ENCODE peak calls at places on chromosomes 3 and 15, in four cellular contexts. J is aorta, E is tibial artery, B is PC-3. Y is an unnamed sample.
A peak's percentile ranks its signal among the peaks of the same experiment; 100 is the strongest.

GRCh38 chr15:66646308-66646707 is 55.7 kb upstream of the SMAD6 start:
- DNase-seq in J (peak; percentile 74), E (peak; percentile 80), B (no peak), Y (no peak)

GRCh38 chr15:66820474-66821258 is 118.6 kb downstream of the SMAD6 start:
- DNase-seq in J (no peak), E (peak; percentile 41), B (no peak), Y (no peak)

GRCh38 chr15:90598053-90598577 is 68.4 kb downstream of the CRTC3 start:
- DNase-seq in J (no peak), E (peak; percentile 77), B (no peak), Y (peak; percentile 49)

GRCh38 chr3:45553469-45553974 is 41.0 kb upstream of the LIMD1 start:
- DNase-seq in J (peak; percentile 81), E (no peak), B (peak; percentile 64), Y (no peak)

GRCh38 chr15:99909914-99910313 is 176.7 kb upstream of the LYSMD4 start:
- DNase-seq in J (no peak), E (no peak), B (peak; percentile 20), Y (no peak)

GRCh38 chr15:52369030-52369429 is 73.4 kb upstream of the MYO5C start:
- DNase-seq in J (no peak), E (no peak), B (no peak), Y (no peak)

GRCh38 chr3:32325957-32326356 is 65.7 kb upstream of the CMTM7 start:
- DNase-seq in J (no peak), E (no peak), B (peak; percentile 83), Y (no peak)

GRCh38 chr3:42025388-42026138 is 63.7 kb upstream of the ULK4 start:
- DNase-seq in J (peak; percentile 95), E (peak; percentile 94), B (peak; percentile 58), Y (peak; percentile 84)

GRCh38 chr15:56149071-56149470 is 94.6 kb downstream of the RFX7 start:
- DNase-seq in J (no peak), E (no peak), B (no peak), Y (no peak)

GRCh38 chr15:36005542-36005941 is 459.6 kb upstream of the DPH6 start:
- DNase-seq in J (no peak), E (no peak), B (no peak), Y (no peak)

GRCh38 chr15:100899601-100900000 is 19.6 kb upstream of the LRRK1 start:
- DNase-seq in J (no peak), E (no peak), B (no peak), Y (no peak)

GRCh38 chr3:117252208-117252607 is 542.6 kb downstream of the TUSC7 start:
- DNase-seq in J (no peak), E (no peak), B (peak; percentile 55), Y (no peak)

GRCh38 chr3:194586839-194587238 is 46.4 kb downstream of the TMEM44 start:
- DNase-seq in J (no peak), E (no peak), B (peak; percentile 41), Y (no peak)

GRCh38 chr3:128382221-128382807 is 84.4 kb downstream of the DNAJB8 start:
- DNase-seq in J (peak; percentile 59), E (peak; percentile 79), B (peak; percentile 75), Y (no peak)

GRCh38 chr15:76973362-76973743 is 21.6 kb upstream of the PSTPIP1 start:
- DNase-seq in J (peak; percentile 82), E (no peak), B (peak; percentile 17), Y (no peak)

GRCh38 chr3:168459229-168459784 is 363.6 kb upstream of the GOLIM4 start:
- DNase-seq in J (no peak), E (no peak), B (peak; percentile 62), Y (no peak)

GRCh38 chr15:39417766-39418165 is 163.1 kb upstream of the THBS1 start:
- DNase-seq in J (no peak), E (no peak), B (no peak), Y (no peak)

GRCh38 chr3:195568630-195569029 is 15.1 kb downstream of the APOD start:
- DNase-seq in J (no peak), E (peak; percentile 20), B (no peak), Y (no peak)

GRCh38 chr3:46667657-46668056 is 25.8 kb downstream of the ALS2CL start:
- DNase-seq in J (no peak), E (peak; percentile 52), B (no peak), Y (no peak)

GRCh38 chr3:131303848-131304247 is 77.7 kb upstream of the NUDT16 start:
- DNase-seq in J (no peak), E (no peak), B (peak; percentile 38), Y (no peak)

GRCh38 chr15:72472907-72473669 is 1.0 kb upstream of the ARIH1 start:
- DNase-seq in J (no peak), E (no peak), B (no peak), Y (no peak)

GRCh38 chr15:96440978-96441377 is 110.5 kb downstream of the NR2F2 start:
- DNase-seq in J (no peak), E (no peak), B (no peak), Y (no peak)

GRCh38 chr3:186241910-186242821 is 119.9 kb downstream of the DGKG start:
- DNase-seq in J (peak; percentile 87), E (peak; percentile 77), B (peak; percentile 66), Y (peak; percentile 70)

GRCh38 chr3:122635789-122636188 is 44.9 kb upstream of the PARP14 start:
- DNase-seq in J (no peak), E (no peak), B (peak; percentile 66), Y (no peak)

GRCh38 chr15:38842991-38843610 is 278.5 kb upstream of the RASGRP1 start:
- DNase-seq in J (no peak), E (no peak), B (no peak), Y (no peak)

GRCh38 chr15:88637841-88638625 is 783 bp upstream of the ISG20 start:
- DNase-seq in J (no peak), E (peak; percentile 24), B (no peak), Y (no peak)

GRCh38 chr3:102053375-102053989 is 204.2 kb downstream of the NFKBIZ start:
- DNase-seq in J (no peak), E (no peak), B (peak; percentile 80), Y (no peak)

GRCh38 chr3:141894524-141895176 is 18.2 kb downstream of the ATP1B3 start:
- DNase-seq in J (no peak), E (no peak), B (peak; percentile 72), Y (no peak)

GRCh38 chr3:13504161-13504831 is 24.2 kb downstream of the HDAC11 start:
- DNase-seq in J (peak; percentile 30), E (peak; percentile 53), B (peak; percentile 87), Y (no peak)

GRCh38 chr3:89612027-89612426 is 504.6 kb downstream of the EPHA3 start:
- DNase-seq in J (no peak), E (no peak), B (no peak), Y (no peak)

GRCh38 chr3:54709785-54710184 is 218.1 kb downstream of the LRTM1 start:
- DNase-seq in J (no peak), E (no peak), B (no peak), Y (no peak)
- H3K4me1 ChIP-seq in J (peaks cover 1% of the 10 kb centered on the region), E (no peaks in the 10 kb centered on the region), B (no peaks in the 10 kb centered on the region), Y (no peaks in the 10 kb centered on the region)

DNA sequence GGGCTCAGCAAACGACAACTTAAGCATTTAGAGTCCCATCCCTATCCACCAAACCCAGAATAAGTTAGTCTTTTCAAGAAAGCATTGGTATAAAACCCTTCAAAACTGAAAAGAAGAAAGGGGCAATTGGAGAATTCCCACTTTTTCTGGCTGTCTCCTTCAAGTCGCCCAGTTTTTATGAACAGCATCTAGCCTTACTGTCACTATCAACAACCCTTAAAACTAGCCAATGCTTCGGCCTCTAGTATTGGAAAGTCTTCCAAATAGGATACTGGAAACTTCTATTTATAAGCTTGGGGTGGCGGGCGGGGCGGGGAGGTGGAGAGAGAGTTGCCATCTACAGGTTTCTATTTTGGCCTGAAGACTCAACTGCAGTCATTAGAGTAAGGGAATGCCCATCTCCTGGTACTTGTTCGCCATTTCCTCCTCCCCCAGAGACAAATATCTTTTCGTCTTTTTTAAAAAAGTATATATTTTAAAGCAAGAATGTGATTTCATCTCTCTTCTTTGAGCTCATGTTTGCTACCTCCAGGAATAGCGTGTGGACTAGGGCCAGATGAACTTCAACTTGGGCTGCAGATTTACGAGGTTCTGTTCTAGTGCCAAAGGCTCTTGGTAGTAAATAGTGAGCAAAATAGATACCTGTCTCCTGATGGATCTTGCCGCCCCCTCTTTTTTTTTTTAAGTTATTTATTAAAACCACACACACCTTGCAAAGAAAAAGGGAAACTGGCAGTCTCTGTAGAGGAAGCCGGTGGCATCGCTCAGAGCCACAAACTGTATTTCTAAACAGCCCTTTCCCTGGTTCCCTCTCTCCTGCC is 2.7 kb downstream of the BCL6 start:
- DNase-seq in J (no peak), E (no peak), B (peak; percentile 70), Y (no peak)
- H3K4me3 ChIP-seq in J (peak overlapping the region; percentile 90), E (peak overlapping the region; percentile 78), B (peak overlapping the region; percentile 93), Y (no peak overlapping the region)

GRCh38 chr15:25784876-25785642 is 78.1 kb downstream of the ATP10A start:
- DNase-seq in J (no peak), E (peak; percentile 83), B (no peak), Y (no peak)

GRCh38 chr15:25786040-25786439 is 77.1 kb downstream of the ATP10A start:
- DNase-seq in J (no peak), E (no peak), B (no peak), Y (no peak)

GRCh38 chr15:25787381-25787780 is 75.7 kb downstream of the ATP10A start:
- DNase-seq in J (no peak), E (peak; percentile 70), B (no peak), Y (no peak)

GRCh38 chr15:25784141-25784540 is 79.0 kb downstream of the ATP10A start:
- DNase-seq in J (no peak), E (no peak), B (no peak), Y (no peak)

DNA sequence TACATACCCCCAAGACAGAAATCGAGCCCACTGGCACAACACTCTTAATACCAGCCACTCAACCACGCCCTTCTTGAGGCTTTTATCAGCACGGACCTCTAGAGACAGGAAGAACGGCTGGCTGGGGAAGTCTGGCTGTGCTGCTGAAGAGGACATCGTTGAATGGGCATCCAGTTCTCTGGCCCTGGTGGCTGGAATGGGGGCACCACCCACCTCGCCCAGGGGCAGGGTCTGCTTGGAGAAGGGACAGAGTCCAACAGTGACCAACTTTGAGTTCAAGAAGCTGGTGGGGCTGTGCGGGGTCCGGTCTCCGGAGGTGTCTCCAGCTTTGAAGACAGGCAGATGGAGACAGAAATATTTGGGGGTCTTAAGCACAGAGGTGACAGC is 77.5 kb downstream of the ATP10A start:
- DNase-seq in J (no peak), E (no peak), B (no peak), Y (no peak)
- H3K27ac ChIP-seq in J (peak overlapping the region; percentile 2), E (peak overlapping the region; percentile 75), B (no peak overlapping the region), Y (peak overlapping the region; percentile 4)

DNA sequence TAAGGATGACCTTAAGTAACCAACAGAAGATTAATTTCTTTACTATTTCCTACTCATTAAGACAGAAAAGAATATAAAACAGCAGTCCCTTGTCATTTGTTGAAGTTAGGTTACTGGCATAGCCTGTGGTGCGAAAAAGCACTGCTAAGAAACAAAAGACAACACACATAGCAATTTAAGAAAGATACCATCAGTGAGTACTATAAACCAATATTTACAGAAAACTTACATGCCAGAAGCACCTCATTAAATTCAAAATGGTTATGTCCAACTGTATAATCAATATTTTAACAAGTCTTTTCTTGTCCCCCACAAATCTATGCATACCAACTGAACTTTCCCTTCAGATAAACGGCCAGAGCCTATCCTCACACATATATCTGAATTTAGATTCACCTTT is 42.0 kb downstream of the ANKRD28 start:
- DNase-seq in J (no peak), E (no peak), B (no peak), Y (no peak)
- H3K4me1 ChIP-seq in J (peaks cover 7% of the 10 kb centered on the region), E (peaks cover 57% of the 10 kb centered on the region), B (peaks cover 15% of the 10 kb centered on the region), Y (no peaks in the 10 kb centered on the region)

DNA sequence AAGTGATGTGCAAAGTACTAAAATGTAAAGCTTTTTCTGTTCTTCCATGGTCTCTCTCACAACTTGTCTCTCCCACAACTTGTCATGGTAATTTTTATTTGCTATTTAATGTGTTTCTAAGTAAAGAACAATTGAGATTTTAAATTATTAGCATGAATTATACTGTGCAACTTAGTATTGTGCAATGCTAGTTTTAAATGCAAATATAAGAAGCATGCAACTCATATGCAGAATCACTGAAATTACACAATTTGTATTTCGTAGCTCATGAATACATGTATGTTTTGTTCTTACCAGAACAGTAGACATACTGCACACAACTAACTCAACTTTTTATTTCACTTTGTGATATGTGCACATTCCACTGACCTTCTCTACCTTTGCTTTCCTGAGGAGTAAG is 96.5 kb downstream of the SQOR start:
- DNase-seq in J (no peak), E (no peak), B (no peak), Y (no peak)
- H3K4me3 ChIP-seq in J (no peak overlapping the region), E (no peak overlapping the region), B (no peak overlapping the region), Y (no peak overlapping the region)

Y was measured in lung.